ENCODE peak calls at places on chromosome 9, in six cellular contexts. F, T, M, N, Z and B are unnamed samples.
A peak's percentile ranks its signal among the peaks of the same experiment; 100 is the strongest.

GRCh38 chr9:126219717-126220116 is 106.9 kb upstream of the MVB12B start:
- DNase-seq in N (no peak), F (no peak), M (peak; percentile 58), T (no peak), Z (no peak), B (no peak)

GRCh38 chr9:20623021-20623747 is 885 bp upstream of the MLLT3 start:
- DNase-seq in Z (peak; percentile 23), N (peak; percentile 0), M (peak; percentile 69), F (no peak), T (peak; percentile 80), B (peak; percentile 69)

GRCh38 chr9:129078691-129079503 is 2.0 kb upstream of the DOLPP1 start:
- DNase-seq in Z (no peak), N (no peak), T (no peak), F (no peak), M (no peak), B (peak; percentile 82)

GRCh38 chr9:14127656-14128055 is 186.3 kb downstream of the NFIB start:
- DNase-seq in T (no peak), N (peak; percentile 58), F (no peak), M (no peak), Z (no peak), B (no peak)

GRCh38 chr9:18333157-18333556 is 140.8 kb upstream of the ADAMTSL1 start:
- DNase-seq in T (no peak), M (peak; percentile 73), Z (no peak), F (no peak), N (peak; percentile 38), B (no peak)

GRCh38 chr9:88989961-88990570 is 1.2 kb upstream of the S1PR3 start:
- DNase-seq in N (no peak), M (peak; percentile 83), T (no peak), Z (no peak), F (no peak), B (no peak)

GRCh38 chr9:131092030-131092429 is 4.3 kb upstream of the AIF1L start:
- DNase-seq in N (no peak), F (no peak), T (no peak), Z (no peak), M (no peak), B (no peak)

GRCh38 chr9:715743-716400 is 125.6 kb upstream of the DMRT1 start:
- DNase-seq in T (no peak), M (no peak), F (no peak), N (peak; percentile 68), Z (no peak), B (no peak)

GRCh38 chr9:6488395-6488794 is 75.4 kb downstream of the UHRF2 start:
- DNase-seq in M (peak; percentile 69), N (no peak), F (no peak), Z (no peak), T (no peak), B (no peak)

GRCh38 chr9:26955222-26955903 is 849 bp upstream of the IFT74 start:
- DNase-seq in N (no peak), T (no peak), F (no peak), Z (no peak), M (no peak), B (peak; percentile 57)

DNA sequence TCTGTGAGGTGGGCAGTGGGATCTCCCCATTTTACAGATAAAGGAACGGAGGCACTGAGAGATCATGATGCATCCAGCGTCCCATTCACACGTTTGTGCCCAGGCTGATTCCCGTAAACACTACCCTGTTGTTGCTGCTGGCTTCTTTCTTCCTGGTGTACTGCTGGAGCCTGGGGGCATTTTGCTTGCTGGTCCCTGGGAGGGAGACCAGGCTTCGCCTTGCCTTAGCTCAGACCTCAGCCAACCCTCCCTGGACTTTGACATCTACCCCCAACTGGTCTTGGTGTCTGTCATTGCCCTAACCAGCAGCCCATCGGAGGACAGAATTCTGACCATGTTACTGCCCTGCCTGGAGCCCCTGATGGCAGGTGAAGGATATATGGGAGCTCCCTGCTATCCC is 82.4 kb downstream of the ZNF618 start:
- DNase-seq in M (peak; percentile 39), N (no peak), Z (no peak), T (no peak), F (no peak), B (no peak)
- H3K4me3 ChIP-seq in M (no peak overlapping the region), N (no peak overlapping the region), Z (no peak overlapping the region), T (no peak overlapping the region), F (no peak overlapping the region), B (no peak overlapping the region)

GRCh38 chr9:34635556-34635955 is 2.0 kb downstream of the SIGMAR1 start:
- DNase-seq in Z (no peak), T (no peak), F (no peak), N (no peak), M (no peak), B (no peak)
- H3K9ac ChIP-seq in Z (no peak overlapping the region), T (no peak overlapping the region), F (no peak overlapping the region), N (no peak overlapping the region), M (no peak overlapping the region), B (no peak overlapping the region)

GRCh38 chr9:124415852-124416484 is 726 bp upstream of the PSMB7 start:
- DNase-seq in Z (no peak), M (peak; percentile 79), N (no peak), T (no peak), F (no peak), B (no peak)
- TF ChIP-seq CTCF in Z (no peak), M (no peak), N (no peak), T (no peak), F (no peak), B (no peak)

GRCh38 chr9:135480942-135481315 is 1.3 kb downstream of the PPP1R26 start:
- DNase-seq in N (no peak), F (no peak), M (no peak), Z (no peak), T (no peak), B (no peak)

GRCh38 chr9:135480071-135480941 is 724 bp downstream of the PPP1R26 start:
- DNase-seq in T (no peak), M (peak; percentile 82), Z (peak; percentile 52), N (peak; percentile 20), F (peak; percentile 82), B (peak; percentile 71)

GRCh38 chr9:135478191-135478590 is 1.4 kb upstream of the PPP1R26 start:
- DNase-seq in N (no peak), T (no peak), Z (no peak), F (no peak), M (no peak), B (no peak)

GRCh38 chr9:135479469-135480052 is at the start of gene PPP1R26:
- DNase-seq in N (no peak), Z (peak; percentile 35), T (no peak), F (peak; percentile 94), M (no peak), B (no peak)

GRCh38 chr9:135478858-135479468 is 619 bp upstream of the PPP1R26 start:
- DNase-seq in N (no peak), F (peak; percentile 80), T (peak; percentile 77), Z (peak; percentile 45), M (peak; percentile 73), B (peak; percentile 78)
- H3K4me3 ChIP-seq in N (peak overlapping the region; percentile 78), F (peak overlapping the region; percentile 90), T (peak overlapping the region; percentile 19), Z (peak overlapping the region; percentile 67), M (peak overlapping the region; percentile 66), B (peak overlapping the region; percentile 59)

DNA sequence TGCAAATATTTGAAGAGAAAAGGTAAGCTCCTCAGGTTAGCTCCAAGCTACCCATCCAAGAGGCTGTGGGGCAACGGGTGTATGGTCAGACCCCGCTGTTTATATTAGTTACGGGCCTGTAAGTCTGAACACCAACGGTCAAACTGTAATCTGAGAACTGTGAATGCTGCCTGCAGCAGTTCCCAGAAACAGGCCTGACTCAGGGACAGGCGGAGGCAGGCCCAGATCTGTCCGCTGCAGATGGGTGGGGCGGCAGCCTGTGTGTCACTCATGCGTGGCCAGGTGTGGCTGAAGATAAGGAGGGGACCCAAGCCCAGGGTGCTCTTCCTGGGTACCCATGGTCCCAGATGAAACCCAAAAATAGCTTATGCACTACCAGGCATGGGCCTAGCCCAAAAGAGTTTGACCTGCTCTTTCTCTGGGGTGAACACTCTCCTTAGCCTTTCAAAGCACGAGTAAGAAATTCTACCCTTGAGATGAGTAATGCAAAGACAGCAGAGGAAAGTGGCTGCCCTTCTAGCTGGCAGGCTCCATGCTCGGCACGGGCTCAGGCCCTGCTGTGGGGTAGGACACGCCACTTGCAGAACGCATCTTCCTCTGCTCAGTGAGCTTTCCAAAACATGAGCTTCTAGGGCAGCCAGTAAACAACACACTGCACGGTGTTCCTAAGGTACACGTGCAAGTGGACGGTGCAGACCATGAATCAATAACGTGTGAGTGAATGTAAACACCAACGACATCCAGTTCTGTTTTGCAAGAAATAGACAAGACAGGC is 9.1 kb downstream of the UBAC1 start:
- DNase-seq in F (no peak), Z (peak; percentile 85), N (peak; percentile 91), T (no peak), M (no peak), B (no peak)
- H3K9ac ChIP-seq in F (no peak overlapping the region), Z (peak overlapping the region; percentile 57), N (no peak overlapping the region), T (no peak overlapping the region), M (no peak overlapping the region), B (no peak overlapping the region)

DNA sequence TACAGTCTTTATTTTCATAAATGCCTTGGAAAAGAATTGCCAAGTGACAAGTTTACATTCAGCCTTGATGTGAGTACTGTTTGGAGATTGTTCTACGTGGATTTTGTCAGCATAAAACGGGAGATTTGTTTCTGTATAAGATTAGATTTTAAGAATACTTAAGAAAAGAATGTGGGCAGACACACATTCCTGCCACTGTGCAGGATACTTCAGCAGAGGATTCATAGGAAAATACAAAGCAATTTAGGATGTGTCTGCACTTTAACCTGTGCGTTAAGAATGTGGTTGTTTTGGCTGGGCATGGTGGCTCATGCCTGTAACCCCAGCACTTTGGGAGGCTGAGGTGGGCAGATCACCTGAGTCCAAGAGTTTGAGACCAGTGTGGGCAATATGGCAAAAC is 37.2 kb downstream of the GPR107 start:
- DNase-seq in Z (no peak), T (no peak), N (peak; percentile 6), M (no peak), F (no peak), B (no peak)
- TF ChIP-seq CTCF in Z (no peak), T (no peak), N (peak; percentile 32), M (no peak), F (peak; percentile 25), B (no peak)

GRCh38 chr9:92968081-92968480 is 20.8 kb downstream of the FGD3 start:
- DNase-seq in Z (no peak), T (no peak), M (no peak), N (no peak), F (no peak), B (no peak)

GRCh38 chr9:92965759-92966517 is 18.6 kb downstream of the FGD3 start:
- DNase-seq in Z (no peak), T (no peak), F (no peak), M (no peak), N (no peak), B (no peak)

GRCh38 chr9:92964981-92965758 is 17.8 kb downstream of the FGD3 start:
- DNase-seq in T (peak; percentile 81), F (no peak), M (peak; percentile 32), Z (no peak), N (no peak), B (no peak)

GRCh38 chr9:92964607-92964975 is 17.3 kb downstream of the FGD3 start:
- DNase-seq in N (no peak), T (peak; percentile 77), F (no peak), M (peak; percentile 41), Z (no peak), B (no peak)

DNA sequence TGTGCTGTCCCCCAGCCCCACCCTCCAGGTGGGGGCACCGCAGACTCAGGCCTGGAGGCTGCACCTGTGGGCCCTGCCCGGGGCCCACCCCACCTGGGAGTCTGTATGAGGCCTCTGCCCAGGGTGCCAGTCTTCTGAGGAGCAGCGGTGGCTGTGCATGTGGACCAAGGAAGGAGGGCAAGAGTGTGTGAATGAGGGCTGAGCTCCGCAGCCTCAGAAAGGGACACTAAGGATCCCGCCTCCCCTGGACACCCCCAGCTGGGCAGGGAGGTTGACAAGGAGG is 19.1 kb downstream of the FGD3 start:
- DNase-seq in Z (no peak), M (no peak), T (no peak), N (no peak), F (no peak), B (no peak)
- H3K4me3 ChIP-seq in Z (no peak overlapping the region), M (no peak overlapping the region), T (no peak overlapping the region), N (no peak overlapping the region), F (no peak overlapping the region), B (peak overlapping the region; percentile 32)